ENCODE peak calls at places on chromosomes 6 and 20, in ten cellular contexts. One of them, this sample, is unnamed.

GRCh38 chr6:84350397-84350796 is 123.0 kb upstream of the CEP162 start:
- DNase-seq in NCI-H1105: no peak
- DNase-seq in hippocampal formation: no peak
- DNase-seq in cardiac muscle cell: no peak
- DNase-seq in H54: no peak
- DNase-seq in anterior cingulate cortex: no peak
- DNase-seq in activated naive CD4-positive, alpha-beta T cell: no peak
- DNase-seq in stimulated activated CD8-positive, alpha-beta memory T cell treated with anti-CD3 and anti-CD28 coated beads, Interleukin-12 subunit alpha, Interleukin-12 subunit beta, amount 100 ng/mL, for 4 hours: no peak
- DNase-seq in iris pigment epithelial cell: no peak
- DNase-seq in brain microvascular endothelial cell: no peak
- DNase-seq in this sample: no peak

GRCh38 chr6:146968041-146968760 is 236.0 kb upstream of the STXBP5 start:
- DNase-seq in NCI-H1105: peak
- DNase-seq in hippocampal formation: no peak
- DNase-seq in cardiac muscle cell: peak
- DNase-seq in H54: peak
- DNase-seq in anterior cingulate cortex: no peak
- DNase-seq in activated naive CD4-positive, alpha-beta T cell: no peak
- DNase-seq in stimulated activated CD8-positive, alpha-beta memory T cell treated with anti-CD3 and anti-CD28 coated beads, Interleukin-12 subunit alpha, Interleukin-12 subunit beta, amount 100 ng/mL, for 4 hours: no peak
- DNase-seq in iris pigment epithelial cell: peak
- DNase-seq in brain microvascular endothelial cell: peak
- DNase-seq in this sample: peak

GRCh38 chr6:54935739-54936138 is 89.2 kb downstream of the FAM83B start:
- DNase-seq in NCI-H1105: no peak
- DNase-seq in hippocampal formation: no peak
- DNase-seq in cardiac muscle cell: peak
- DNase-seq in H54: peak
- DNase-seq in anterior cingulate cortex: no peak
- DNase-seq in activated naive CD4-positive, alpha-beta T cell: no peak
- DNase-seq in stimulated activated CD8-positive, alpha-beta memory T cell treated with anti-CD3 and anti-CD28 coated beads, Interleukin-12 subunit alpha, Interleukin-12 subunit beta, amount 100 ng/mL, for 4 hours: no peak
- DNase-seq in iris pigment epithelial cell: peak
- DNase-seq in brain microvascular endothelial cell: no peak
- DNase-seq in this sample: no peak

GRCh38 chr6:53943410-53943809 is 148.6 kb downstream of the LRRC1 start:
- DNase-seq in NCI-H1105: no peak
- DNase-seq in hippocampal formation: peak
- DNase-seq in cardiac muscle cell: peak
- DNase-seq in H54: no peak
- DNase-seq in anterior cingulate cortex: peak
- DNase-seq in activated naive CD4-positive, alpha-beta T cell: no peak
- DNase-seq in stimulated activated CD8-positive, alpha-beta memory T cell treated with anti-CD3 and anti-CD28 coated beads, Interleukin-12 subunit alpha, Interleukin-12 subunit beta, amount 100 ng/mL, for 4 hours: no peak
- DNase-seq in iris pigment epithelial cell: no peak
- DNase-seq in brain microvascular endothelial cell: no peak
- DNase-seq in this sample: no peak

GRCh38 chr6:145633981-145634627 is 101.2 kb downstream of the EPM2A start:
- DNase-seq in NCI-H1105: peak
- DNase-seq in hippocampal formation: peak
- DNase-seq in cardiac muscle cell: peak
- DNase-seq in H54: peak
- DNase-seq in anterior cingulate cortex: peak
- DNase-seq in activated naive CD4-positive, alpha-beta T cell: peak
- DNase-seq in stimulated activated CD8-positive, alpha-beta memory T cell treated with anti-CD3 and anti-CD28 coated beads, Interleukin-12 subunit alpha, Interleukin-12 subunit beta, amount 100 ng/mL, for 4 hours: peak
- DNase-seq in iris pigment epithelial cell: peak
- DNase-seq in brain microvascular endothelial cell: peak
- DNase-seq in this sample: peak

GRCh38 chr6:148027201-148027600 is 315.4 kb upstream of the SASH1 start:
- DNase-seq in NCI-H1105: peak
- DNase-seq in hippocampal formation: no peak
- DNase-seq in cardiac muscle cell: no peak
- DNase-seq in H54: no peak
- DNase-seq in anterior cingulate cortex: no peak
- DNase-seq in activated naive CD4-positive, alpha-beta T cell: no peak
- DNase-seq in stimulated activated CD8-positive, alpha-beta memory T cell treated with anti-CD3 and anti-CD28 coated beads, Interleukin-12 subunit alpha, Interleukin-12 subunit beta, amount 100 ng/mL, for 4 hours: no peak
- DNase-seq in iris pigment epithelial cell: no peak
- DNase-seq in brain microvascular endothelial cell: no peak
- DNase-seq in this sample: peak

GRCh38 chr6:48067148-48067709 is 43.8 kb downstream of the PTCHD4 start:
- DNase-seq in NCI-H1105: no peak
- DNase-seq in hippocampal formation: no peak
- DNase-seq in cardiac muscle cell: no peak
- DNase-seq in H54: no peak
- DNase-seq in anterior cingulate cortex: no peak
- DNase-seq in activated naive CD4-positive, alpha-beta T cell: no peak
- DNase-seq in stimulated activated CD8-positive, alpha-beta memory T cell treated with anti-CD3 and anti-CD28 coated beads, Interleukin-12 subunit alpha, Interleukin-12 subunit beta, amount 100 ng/mL, for 4 hours: no peak
- DNase-seq in iris pigment epithelial cell: no peak
- DNase-seq in brain microvascular endothelial cell: no peak
- DNase-seq in this sample: no peak

GRCh38 chr20:16978497-16978896 is 230.3 kb downstream of the OTOR start:
- DNase-seq in NCI-H1105: no peak
- DNase-seq in hippocampal formation: no peak
- DNase-seq in cardiac muscle cell: no peak
- DNase-seq in H54: no peak
- DNase-seq in anterior cingulate cortex: no peak
- DNase-seq in activated naive CD4-positive, alpha-beta T cell: no peak
- DNase-seq in stimulated activated CD8-positive, alpha-beta memory T cell treated with anti-CD3 and anti-CD28 coated beads, Interleukin-12 subunit alpha, Interleukin-12 subunit beta, amount 100 ng/mL, for 4 hours: no peak
- DNase-seq in iris pigment epithelial cell: no peak
- DNase-seq in brain microvascular endothelial cell: no peak
- DNase-seq in this sample: no peak

GRCh38 chr20:16444056-16444777 is 129.0 kb downstream of the KIF16B start:
- DNase-seq in NCI-H1105: no peak
- DNase-seq in hippocampal formation: no peak
- DNase-seq in cardiac muscle cell: peak
- DNase-seq in H54: no peak
- DNase-seq in anterior cingulate cortex: no peak
- DNase-seq in activated naive CD4-positive, alpha-beta T cell: no peak
- DNase-seq in stimulated activated CD8-positive, alpha-beta memory T cell treated with anti-CD3 and anti-CD28 coated beads, Interleukin-12 subunit alpha, Interleukin-12 subunit beta, amount 100 ng/mL, for 4 hours: no peak
- DNase-seq in iris pigment epithelial cell: peak
- DNase-seq in brain microvascular endothelial cell: no peak
- DNase-seq in this sample: no peak

GRCh38 chr6:7541175-7542064 is at the start of gene DSP:
- DNase-seq in NCI-H1105: peak
- DNase-seq in hippocampal formation: no peak
- DNase-seq in cardiac muscle cell: peak
- DNase-seq in H54: no peak
- DNase-seq in anterior cingulate cortex: no peak
- DNase-seq in activated naive CD4-positive, alpha-beta T cell: no peak
- DNase-seq in stimulated activated CD8-positive, alpha-beta memory T cell treated with anti-CD3 and anti-CD28 coated beads, Interleukin-12 subunit alpha, Interleukin-12 subunit beta, amount 100 ng/mL, for 4 hours: peak
- DNase-seq in iris pigment epithelial cell: peak
- DNase-seq in brain microvascular endothelial cell: peak
- DNase-seq in this sample: peak

GRCh38 chr20:16608265-16608636 is 35.0 kb upstream of the KIF16B start:
- DNase-seq in NCI-H1105: no peak
- DNase-seq in hippocampal formation: no peak
- DNase-seq in cardiac muscle cell: peak
- DNase-seq in H54: no peak
- DNase-seq in anterior cingulate cortex: no peak
- DNase-seq in activated naive CD4-positive, alpha-beta T cell: no peak
- DNase-seq in stimulated activated CD8-positive, alpha-beta memory T cell treated with anti-CD3 and anti-CD28 coated beads, Interleukin-12 subunit alpha, Interleukin-12 subunit beta, amount 100 ng/mL, for 4 hours: no peak
- DNase-seq in iris pigment epithelial cell: no peak
- DNase-seq in brain microvascular endothelial cell: no peak
- DNase-seq in this sample: no peak

GRCh38 chr6:2209226-2209809 is 36.1 kb downstream of the GMDS start:
- DNase-seq in NCI-H1105: peak
- DNase-seq in hippocampal formation: no peak
- DNase-seq in cardiac muscle cell: peak
- DNase-seq in H54: no peak
- DNase-seq in anterior cingulate cortex: no peak
- DNase-seq in activated naive CD4-positive, alpha-beta T cell: no peak
- DNase-seq in stimulated activated CD8-positive, alpha-beta memory T cell treated with anti-CD3 and anti-CD28 coated beads, Interleukin-12 subunit alpha, Interleukin-12 subunit beta, amount 100 ng/mL, for 4 hours: no peak
- DNase-seq in iris pigment epithelial cell: peak
- DNase-seq in brain microvascular endothelial cell: peak
- DNase-seq in this sample: peak

GRCh38 chr6:43753570-43754183 is 16.3 kb upstream of the VEGFA start:
- DNase-seq in NCI-H1105: no peak
- DNase-seq in hippocampal formation: no peak
- DNase-seq in cardiac muscle cell: no peak
- DNase-seq in H54: no peak
- DNase-seq in anterior cingulate cortex: no peak
- DNase-seq in activated naive CD4-positive, alpha-beta T cell: no peak
- DNase-seq in stimulated activated CD8-positive, alpha-beta memory T cell treated with anti-CD3 and anti-CD28 coated beads, Interleukin-12 subunit alpha, Interleukin-12 subunit beta, amount 100 ng/mL, for 4 hours: no peak
- DNase-seq in iris pigment epithelial cell: no peak
- DNase-seq in brain microvascular endothelial cell: no peak
- DNase-seq in this sample: no peak

GRCh38 chr20:47088339-47088738 is 193.7 kb downstream of the EYA2 start:
- DNase-seq in NCI-H1105: no peak
- DNase-seq in hippocampal formation: no peak
- DNase-seq in cardiac muscle cell: no peak
- DNase-seq in H54: no peak
- DNase-seq in anterior cingulate cortex: no peak
- DNase-seq in activated naive CD4-positive, alpha-beta T cell: no peak
- DNase-seq in stimulated activated CD8-positive, alpha-beta memory T cell treated with anti-CD3 and anti-CD28 coated beads, Interleukin-12 subunit alpha, Interleukin-12 subunit beta, amount 100 ng/mL, for 4 hours: no peak
- DNase-seq in iris pigment epithelial cell: no peak
- DNase-seq in brain microvascular endothelial cell: no peak
- DNase-seq in this sample: no peak

GRCh38 chr6:138590796-138591709 is 91.8 kb upstream of the NHSL1 start:
- DNase-seq in NCI-H1105: peak
- DNase-seq in hippocampal formation: peak
- DNase-seq in cardiac muscle cell: peak
- DNase-seq in H54: peak
- DNase-seq in anterior cingulate cortex: peak
- DNase-seq in activated naive CD4-positive, alpha-beta T cell: no peak
- DNase-seq in stimulated activated CD8-positive, alpha-beta memory T cell treated with anti-CD3 and anti-CD28 coated beads, Interleukin-12 subunit alpha, Interleukin-12 subunit beta, amount 100 ng/mL, for 4 hours: no peak
- DNase-seq in iris pigment epithelial cell: peak
- DNase-seq in brain microvascular endothelial cell: peak
- DNase-seq in this sample: peak

GRCh38 chr20:10579942-10580341 is 93.9 kb downstream of the JAG1 start:
- DNase-seq in NCI-H1105: no peak
- DNase-seq in hippocampal formation: no peak
- DNase-seq in cardiac muscle cell: no peak
- DNase-seq in H54: no peak
- DNase-seq in anterior cingulate cortex: no peak
- DNase-seq in activated naive CD4-positive, alpha-beta T cell: no peak
- DNase-seq in stimulated activated CD8-positive, alpha-beta memory T cell treated with anti-CD3 and anti-CD28 coated beads, Interleukin-12 subunit alpha, Interleukin-12 subunit beta, amount 100 ng/mL, for 4 hours: no peak
- DNase-seq in iris pigment epithelial cell: peak
- DNase-seq in brain microvascular endothelial cell: no peak
- DNase-seq in this sample: no peak

GRCh38 chr20:53210931-53211330 is 238.8 kb downstream of the TSHZ2 start:
- DNase-seq in NCI-H1105: no peak
- DNase-seq in hippocampal formation: no peak
- DNase-seq in cardiac muscle cell: no peak
- DNase-seq in H54: no peak
- DNase-seq in anterior cingulate cortex: no peak
- DNase-seq in activated naive CD4-positive, alpha-beta T cell: no peak
- DNase-seq in stimulated activated CD8-positive, alpha-beta memory T cell treated with anti-CD3 and anti-CD28 coated beads, Interleukin-12 subunit alpha, Interleukin-12 subunit beta, amount 100 ng/mL, for 4 hours: no peak
- DNase-seq in iris pigment epithelial cell: no peak
- DNase-seq in brain microvascular endothelial cell: no peak
- DNase-seq in this sample: no peak

GRCh38 chr20:40468759-40469158 is 220.3 kb downstream of the MAFB start:
- DNase-seq in NCI-H1105: no peak
- DNase-seq in hippocampal formation: no peak
- DNase-seq in cardiac muscle cell: no peak
- DNase-seq in H54: no peak
- DNase-seq in anterior cingulate cortex: no peak
- DNase-seq in activated naive CD4-positive, alpha-beta T cell: no peak
- DNase-seq in stimulated activated CD8-positive, alpha-beta memory T cell treated with anti-CD3 and anti-CD28 coated beads, Interleukin-12 subunit alpha, Interleukin-12 subunit beta, amount 100 ng/mL, for 4 hours: no peak
- DNase-seq in iris pigment epithelial cell: no peak
- DNase-seq in brain microvascular endothelial cell: no peak
- DNase-seq in this sample: no peak

GRCh38 chr6:31888281-31889258 is 8.9 kb downstream of the EHMT2 start:
- DNase-seq in NCI-H1105: no peak
- DNase-seq in hippocampal formation: no peak
- DNase-seq in cardiac muscle cell: no peak
- DNase-seq in H54: no peak
- DNase-seq in anterior cingulate cortex: no peak
- DNase-seq in activated naive CD4-positive, alpha-beta T cell: peak
- DNase-seq in stimulated activated CD8-positive, alpha-beta memory T cell treated with anti-CD3 and anti-CD28 coated beads, Interleukin-12 subunit alpha, Interleukin-12 subunit beta, amount 100 ng/mL, for 4 hours: no peak
- DNase-seq in iris pigment epithelial cell: no peak
- DNase-seq in brain microvascular endothelial cell: no peak
- DNase-seq in this sample: no peak

GRCh38 chr6:24537771-24538385 is 43.1 kb downstream of the ALDH5A1 start:
- DNase-seq in NCI-H1105: no peak
- DNase-seq in hippocampal formation: no peak
- DNase-seq in cardiac muscle cell: no peak
- DNase-seq in H54: no peak
- DNase-seq in anterior cingulate cortex: no peak
- DNase-seq in activated naive CD4-positive, alpha-beta T cell: no peak
- DNase-seq in stimulated activated CD8-positive, alpha-beta memory T cell treated with anti-CD3 and anti-CD28 coated beads, Interleukin-12 subunit alpha, Interleukin-12 subunit beta, amount 100 ng/mL, for 4 hours: no peak
- DNase-seq in iris pigment epithelial cell: peak
- DNase-seq in brain microvascular endothelial cell: peak
- DNase-seq in this sample: no peak

GRCh38 chr6:31400467-31401289 is 2.7 kb upstream of the MICA start:
- DNase-seq in NCI-H1105: no peak
- DNase-seq in hippocampal formation: peak
- DNase-seq in cardiac muscle cell: peak
- DNase-seq in H54: no peak
- DNase-seq in anterior cingulate cortex: no peak
- DNase-seq in activated naive CD4-positive, alpha-beta T cell: peak
- DNase-seq in stimulated activated CD8-positive, alpha-beta memory T cell treated with anti-CD3 and anti-CD28 coated beads, Interleukin-12 subunit alpha, Interleukin-12 subunit beta, amount 100 ng/mL, for 4 hours: peak
- DNase-seq in iris pigment epithelial cell: peak
- DNase-seq in brain microvascular endothelial cell: peak
- DNase-seq in this sample: no peak

GRCh38 chr6:133466666-133467065 is 225.5 kb downstream of the EYA4 start:
- DNase-seq in NCI-H1105: no peak
- DNase-seq in hippocampal formation: no peak
- DNase-seq in cardiac muscle cell: peak
- DNase-seq in H54: no peak
- DNase-seq in anterior cingulate cortex: no peak
- DNase-seq in activated naive CD4-positive, alpha-beta T cell: no peak
- DNase-seq in stimulated activated CD8-positive, alpha-beta memory T cell treated with anti-CD3 and anti-CD28 coated beads, Interleukin-12 subunit alpha, Interleukin-12 subunit beta, amount 100 ng/mL, for 4 hours: no peak
- DNase-seq in iris pigment epithelial cell: peak
- DNase-seq in brain microvascular endothelial cell: peak
- DNase-seq in this sample: no peak

GRCh38 chr6:168291450-168291849 is 28.1 kb downstream of the DACT2 start:
- DNase-seq in NCI-H1105: no peak
- DNase-seq in hippocampal formation: no peak
- DNase-seq in cardiac muscle cell: no peak
- DNase-seq in H54: no peak
- DNase-seq in anterior cingulate cortex: no peak
- DNase-seq in activated naive CD4-positive, alpha-beta T cell: no peak
- DNase-seq in stimulated activated CD8-positive, alpha-beta memory T cell treated with anti-CD3 and anti-CD28 coated beads, Interleukin-12 subunit alpha, Interleukin-12 subunit beta, amount 100 ng/mL, for 4 hours: no peak
- DNase-seq in iris pigment epithelial cell: no peak
- DNase-seq in brain microvascular endothelial cell: no peak
- DNase-seq in this sample: no peak

GRCh38 chr20:56809668-56810067 is 180.6 kb downstream of the TFAP2C start:
- DNase-seq in NCI-H1105: no peak
- DNase-seq in hippocampal formation: no peak
- DNase-seq in cardiac muscle cell: no peak
- DNase-seq in H54: no peak
- DNase-seq in anterior cingulate cortex: no peak
- DNase-seq in activated naive CD4-positive, alpha-beta T cell: no peak
- DNase-seq in stimulated activated CD8-positive, alpha-beta memory T cell treated with anti-CD3 and anti-CD28 coated beads, Interleukin-12 subunit alpha, Interleukin-12 subunit beta, amount 100 ng/mL, for 4 hours: no peak
- DNase-seq in iris pigment epithelial cell: no peak
- DNase-seq in brain microvascular endothelial cell: no peak
- DNase-seq in this sample: no peak

GRCh38 chr6:84639396-84639795 is 125.0 kb downstream of the TBX18 start:
- DNase-seq in NCI-H1105: no peak
- DNase-seq in hippocampal formation: no peak
- DNase-seq in cardiac muscle cell: no peak
- DNase-seq in H54: no peak
- DNase-seq in anterior cingulate cortex: no peak
- DNase-seq in activated naive CD4-positive, alpha-beta T cell: no peak
- DNase-seq in stimulated activated CD8-positive, alpha-beta memory T cell treated with anti-CD3 and anti-CD28 coated beads, Interleukin-12 subunit alpha, Interleukin-12 subunit beta, amount 100 ng/mL, for 4 hours: no peak
- DNase-seq in iris pigment epithelial cell: no peak
- DNase-seq in brain microvascular endothelial cell: no peak
- DNase-seq in this sample: no peak

GRCh38 chr6:75317503-75318206 is 33.1 kb upstream of the TMEM30A start:
- DNase-seq in NCI-H1105: no peak
- DNase-seq in hippocampal formation: no peak
- DNase-seq in cardiac muscle cell: peak
- DNase-seq in H54: no peak
- DNase-seq in anterior cingulate cortex: no peak
- DNase-seq in activated naive CD4-positive, alpha-beta T cell: no peak
- DNase-seq in stimulated activated CD8-positive, alpha-beta memory T cell treated with anti-CD3 and anti-CD28 coated beads, Interleukin-12 subunit alpha, Interleukin-12 subunit beta, amount 100 ng/mL, for 4 hours: no peak
- DNase-seq in iris pigment epithelial cell: peak
- DNase-seq in brain microvascular endothelial cell: peak
- DNase-seq in this sample: no peak

GRCh38 chr6:24352434-24352833 is 5.4 kb downstream of the DCDC2 start:
- DNase-seq in NCI-H1105: no peak
- DNase-seq in hippocampal formation: no peak
- DNase-seq in cardiac muscle cell: no peak
- DNase-seq in H54: no peak
- DNase-seq in anterior cingulate cortex: no peak
- DNase-seq in activated naive CD4-positive, alpha-beta T cell: no peak
- DNase-seq in stimulated activated CD8-positive, alpha-beta memory T cell treated with anti-CD3 and anti-CD28 coated beads, Interleukin-12 subunit alpha, Interleukin-12 subunit beta, amount 100 ng/mL, for 4 hours: no peak
- DNase-seq in iris pigment epithelial cell: no peak
- DNase-seq in brain microvascular endothelial cell: no peak
- DNase-seq in this sample: no peak

GRCh38 chr20:46348972-46349741 is 40.9 kb upstream of the CDH22 start:
- DNase-seq in NCI-H1105: peak
- DNase-seq in hippocampal formation: peak
- DNase-seq in cardiac muscle cell: peak
- DNase-seq in H54: peak
- DNase-seq in anterior cingulate cortex: peak
- DNase-seq in activated naive CD4-positive, alpha-beta T cell: peak
- DNase-seq in stimulated activated CD8-positive, alpha-beta memory T cell treated with anti-CD3 and anti-CD28 coated beads, Interleukin-12 subunit alpha, Interleukin-12 subunit beta, amount 100 ng/mL, for 4 hours: no peak
- DNase-seq in iris pigment epithelial cell: peak
- DNase-seq in brain microvascular endothelial cell: peak
- DNase-seq in this sample: peak